ENCODE peak calls at places on chromosomes 5 and 9, in eight cellular contexts. T is dorsolateral prefrontal cortex, I is lung, M is PC-9, R is heart right ventricle, Z is mesenchymal stem cell, E is stomach, H is mammary epithelial cell. P is an unnamed sample.

GRCh38 chr9:134643306-134643705 is 1.7 kb downstream of the COL5A1 start:
- DNase-seq in Z (peak; percentile 51), H (no peak), T (no peak), R (no peak), M (no peak), E (no peak), I (no peak), P (no peak)

GRCh38 chr5:128674837-128675446 is 136.9 kb upstream of the FBN2 start:
- DNase-seq in E (peak; percentile 35), Z (peak; percentile 55), R (peak; percentile 9), M (peak; percentile 37), I (no peak), T (no peak), H (peak; percentile 43), P (no peak)

GRCh38 chr5:81154725-81155124 is 78.4 kb upstream of the CKMT2 start:
- DNase-seq in T (no peak), R (no peak), E (no peak), M (no peak), Z (no peak), H (no peak), I (no peak), P (no peak)

GRCh38 chr9:19471737-19472648 is 63.2 kb downstream of the ACER2 start:
- DNase-seq in R (peak; percentile 54), Z (peak; percentile 61), M (peak; percentile 33), E (peak; percentile 61), I (peak; percentile 35), T (peak; percentile 81), H (peak; percentile 48), P (no peak)

GRCh38 chr5:74337252-74338100 is 303.1 kb downstream of the ENC1 start:
- DNase-seq in R (no peak), T (no peak), E (no peak), Z (no peak), I (no peak), M (no peak), H (no peak), P (no peak)

GRCh38 chr9:35910613-35911488 is 1.6 kb downstream of the SPAAR start:
- DNase-seq in E (peak; percentile 61), T (no peak), R (peak; percentile 36), H (peak; percentile 56), Z (peak; percentile 68), M (peak; percentile 39), I (peak; percentile 60), P (no peak)

GRCh38 chr5:173490681-173491080 is 125.8 kb downstream of the BOD1 start:
- DNase-seq in I (no peak), R (no peak), H (no peak), M (no peak), Z (no peak), E (no peak), T (no peak), P (no peak)

GRCh38 chr5:172088801-172089200 is 82.4 kb upstream of the FBXW11 start:
- DNase-seq in I (no peak), M (no peak), H (no peak), E (no peak), Z (no peak), T (no peak), R (no peak), P (no peak)

GRCh38 chr5:126884269-126884819 is 107.4 kb downstream of the LMNB1 start:
- DNase-seq in H (peak; percentile 91), E (no peak), M (no peak), T (no peak), I (no peak), Z (peak; percentile 83), R (no peak), P (peak; percentile 84)

GRCh38 chr5:118044169-118044568 is 944.2 kb downstream of the DTWD2 start:
- DNase-seq in H (no peak), Z (no peak), T (no peak), I (no peak), R (no peak), M (no peak), E (no peak), P (no peak)

GRCh38 chr5:177132504-177133118 is 962 bp upstream of the NSD1 start:
- DNase-seq in E (no peak), Z (peak; percentile 48), R (peak; percentile 36), M (no peak), T (no peak), I (no peak), H (no peak), P (no peak)

GRCh38 chr9:134405527-134405926 is 79.3 kb downstream of the RXRA start:
- DNase-seq in M (peak; percentile 57), R (no peak), T (no peak), Z (no peak), I (no peak), H (no peak), E (no peak), P (no peak)

GRCh38 chr5:57659889-57660288 is 177.3 kb upstream of the ACTBL2 start:
- DNase-seq in H (no peak), E (no peak), I (no peak), Z (no peak), T (no peak), R (no peak), M (no peak), P (no peak)

GRCh38 chr9:79054500-79054899 is 517.3 kb upstream of the TLE4 start:
- DNase-seq in I (no peak), M (no peak), H (no peak), E (no peak), R (no peak), Z (no peak), T (no peak), P (no peak)

GRCh38 chr5:142697356-142697807 is 11.5 kb upstream of the FGF1 start:
- DNase-seq in T (no peak), H (no peak), R (no peak), E (no peak), Z (peak; percentile 41), I (no peak), M (no peak), P (no peak)

GRCh38 chr5:142699105-142699720 is 13.3 kb upstream of the FGF1 start:
- DNase-seq in Z (peak; percentile 86), M (peak; percentile 80), E (peak; percentile 89), I (peak; percentile 87), H (peak; percentile 68), R (peak; percentile 87), T (peak; percentile 88), P (no peak)

GRCh38 chr5:142696379-142696778 is 10.5 kb upstream of the FGF1 start:
- DNase-seq in T (no peak), E (no peak), H (no peak), Z (no peak), I (no peak), R (no peak), M (no peak), P (no peak)

GRCh38 chr5:142697846-142698245 is 12.0 kb upstream of the FGF1 start:
- DNase-seq in T (no peak), Z (peak; percentile 16), I (no peak), R (peak; percentile 45), M (no peak), H (no peak), E (no peak), P (no peak)

DNA sequence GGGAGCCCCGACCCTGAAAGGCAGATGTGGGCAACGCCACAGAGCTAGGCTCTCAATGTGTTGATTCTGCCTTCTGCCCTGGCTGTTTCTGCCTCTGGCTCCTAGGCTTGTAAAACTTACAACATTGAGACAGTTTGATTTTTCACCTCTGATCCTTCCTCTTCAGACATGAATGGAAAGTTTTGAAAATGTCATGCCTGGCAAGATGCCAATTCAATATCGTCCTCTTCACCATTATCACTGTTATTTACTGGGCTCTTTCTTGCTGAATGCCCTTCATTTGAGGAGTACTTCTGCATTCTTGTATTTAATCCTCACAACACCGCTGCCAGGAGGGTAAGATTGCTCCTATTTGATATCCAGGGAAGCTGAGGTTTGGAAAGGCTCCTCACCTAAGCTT is 12.6 kb upstream of the FGF1 start:
- DNase-seq in Z (no peak), H (no peak), R (no peak), T (no peak), M (no peak), E (no peak), I (no peak), P (no peak)
- H3K27ac ChIP-seq in Z (no peak overlapping the region), H (no peak overlapping the region), R (peak overlapping the region; percentile 90), T (peak overlapping the region; percentile 62), M (no peak overlapping the region), E (peak overlapping the region; percentile 59), I (peak overlapping the region; percentile 77), P (no peak overlapping the region)

GRCh38 chr5:154737667-154738320 is 17.4 kb upstream of the LARP1 start:
- DNase-seq in T (no peak), R (no peak), E (no peak), M (no peak), Z (no peak), I (no peak), H (no peak), P (no peak)

GRCh38 chr5:154740483-154740882 is 14.7 kb upstream of the LARP1 start:
- DNase-seq in T (peak; percentile 51), I (no peak), E (peak; percentile 70), Z (peak; percentile 74), H (no peak), R (peak; percentile 71), M (no peak), P (no peak)

GRCh38 chr5:154741415-154741814 is 13.8 kb upstream of the LARP1 start:
- DNase-seq in Z (no peak), H (no peak), R (no peak), M (no peak), I (no peak), T (no peak), E (no peak), P (no peak)

GRCh38 chr5:154743812-154744211 is 11.4 kb upstream of the LARP1 start:
- DNase-seq in E (no peak), T (no peak), R (no peak), Z (no peak), I (no peak), M (no peak), H (no peak), P (no peak)

GRCh38 chr5:154740957-154741356 is 14.2 kb upstream of the LARP1 start:
- DNase-seq in I (no peak), T (peak; percentile 80), R (no peak), Z (no peak), H (no peak), E (no peak), M (no peak), P (no peak)
- H3K27ac ChIP-seq in I (no peak overlapping the region), T (peak overlapping the region; percentile 86), R (peak overlapping the region; percentile 52), Z (no peak overlapping the region), H (no peak overlapping the region), E (peak overlapping the region; percentile 56), M (no peak overlapping the region), P (no peak overlapping the region)

DNA sequence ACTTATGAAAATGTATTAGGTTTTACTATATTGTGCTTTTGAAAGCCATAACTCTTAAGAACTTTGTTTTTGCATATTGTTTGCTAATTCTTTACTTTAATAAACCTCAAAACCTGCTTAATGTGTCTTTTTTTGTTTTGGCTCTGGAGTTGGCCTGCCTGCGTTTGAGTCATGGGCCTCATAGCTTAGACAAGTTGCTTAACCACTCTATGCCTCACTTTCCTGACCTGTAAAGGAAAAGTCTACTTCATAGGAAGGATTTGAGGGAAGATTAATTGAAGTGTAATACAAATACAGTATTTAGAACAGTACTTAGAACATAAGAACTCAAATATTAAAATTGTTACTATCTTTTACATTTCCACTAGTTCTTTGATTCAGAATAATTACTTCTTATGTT is 10.3 kb downstream of the SMIM32 start:
- DNase-seq in T (no peak), I (no peak), Z (peak; percentile 10), R (no peak), E (no peak), M (no peak), H (no peak), P (no peak)
- H3K27ac ChIP-seq in T (no peak overlapping the region), I (no peak overlapping the region), Z (no peak overlapping the region), R (no peak overlapping the region), E (no peak overlapping the region), M (no peak overlapping the region), H (no peak overlapping the region), P (no peak overlapping the region)

GRCh38 chr5:65611524-65611923 is 12.6 kb downstream of the TRIM23 start:
- DNase-seq in T (no peak), E (no peak), M (peak; percentile 19), I (peak; percentile 59), Z (no peak), R (no peak), H (peak; percentile 81), P (peak; percentile 76)

GRCh38 chr5:65612298-65612907 is 11.7 kb downstream of the TRIM23 start:
- DNase-seq in R (no peak), H (no peak), M (no peak), Z (no peak), E (no peak), T (no peak), I (no peak), P (no peak)
- H3K27ac ChIP-seq in R (no peak overlapping the region), H (no peak overlapping the region), M (peak overlapping the region; percentile 16), Z (peak overlapping the region; percentile 45), E (no peak overlapping the region), T (no peak overlapping the region), I (no peak overlapping the region), P (peak overlapping the region; percentile 21)

P was measured in epithelial cell of prostate.